ENCODE peak calls at places on chromosomes 3 and 15, in ten cellular contexts. One of them, this sample, is unnamed.

GRCh38 chr3:192831111-192831644 is 86.5 kb downstream of the MB21D2 start:
- DNase-seq in lung: no peak
- DNase-seq in fibroblast of lung: peak; percentile 91
- DNase-seq in MM.1S: no peak
- DNase-seq in kidney: no peak
- DNase-seq in fibroblast of mammary gland: peak; percentile 98
- DNase-seq in PC-3: peak; percentile 56
- DNase-seq in hepatocyte: no peak
- DNase-seq in mammary epithelial cell: peak; percentile 60
- DNase-seq in choroid plexus epithelial cell: peak; percentile 89
- DNase-seq in this sample: peak; percentile 86

GRCh38 chr3:101377209-101377608 is 56.8 kb upstream of the IMPG2 start:
- DNase-seq in lung: no peak
- DNase-seq in fibroblast of lung: no peak
- DNase-seq in MM.1S: no peak
- DNase-seq in kidney: no peak
- DNase-seq in fibroblast of mammary gland: no peak
- DNase-seq in PC-3: no peak
- DNase-seq in hepatocyte: no peak
- DNase-seq in mammary epithelial cell: no peak
- DNase-seq in choroid plexus epithelial cell: no peak
- DNase-seq in this sample: peak; percentile 6

GRCh38 chr3:132535575-132536441 is 61.3 kb upstream of the ACKR4 start:
- DNase-seq in lung: peak; percentile 59
- DNase-seq in fibroblast of lung: peak; percentile 92
- DNase-seq in MM.1S: peak; percentile 80
- DNase-seq in kidney: no peak
- DNase-seq in fibroblast of mammary gland: peak; percentile 92
- DNase-seq in PC-3: peak; percentile 71
- DNase-seq in hepatocyte: peak; percentile 85
- DNase-seq in mammary epithelial cell: peak; percentile 50
- DNase-seq in choroid plexus epithelial cell: peak; percentile 95
- DNase-seq in this sample: peak; percentile 86

GRCh38 chr15:59491062-59491461 is 53.1 kb downstream of the FAM81A start:
- DNase-seq in lung: no peak
- DNase-seq in fibroblast of lung: no peak
- DNase-seq in MM.1S: no peak
- DNase-seq in kidney: no peak
- DNase-seq in fibroblast of mammary gland: no peak
- DNase-seq in PC-3: no peak
- DNase-seq in hepatocyte: no peak
- DNase-seq in mammary epithelial cell: no peak
- DNase-seq in choroid plexus epithelial cell: no peak
- DNase-seq in this sample: no peak

GRCh38 chr15:36996538-36997181 is 103.7 kb downstream of the MEIS2 start:
- DNase-seq in lung: no peak
- DNase-seq in fibroblast of lung: no peak
- DNase-seq in MM.1S: no peak
- DNase-seq in kidney: no peak
- DNase-seq in fibroblast of mammary gland: no peak
- DNase-seq in PC-3: no peak
- DNase-seq in hepatocyte: no peak
- DNase-seq in mammary epithelial cell: no peak
- DNase-seq in choroid plexus epithelial cell: no peak
- DNase-seq in this sample: no peak

GRCh38 chr3:169660709-169661566 is 2.6 kb downstream of the MECOM start:
- DNase-seq in lung: no peak
- DNase-seq in fibroblast of lung: peak; percentile 78
- DNase-seq in MM.1S: peak; percentile 67
- DNase-seq in kidney: no peak
- DNase-seq in fibroblast of mammary gland: no peak
- DNase-seq in PC-3: no peak
- DNase-seq in hepatocyte: peak; percentile 30
- DNase-seq in mammary epithelial cell: no peak
- DNase-seq in choroid plexus epithelial cell: peak; percentile 48
- DNase-seq in this sample: no peak

GRCh38 chr15:77037475-77038209 is 33.3 kb downstream of the TSPAN3 start:
- DNase-seq in lung: no peak
- DNase-seq in fibroblast of lung: no peak
- DNase-seq in MM.1S: no peak
- DNase-seq in kidney: peak; percentile 72
- DNase-seq in fibroblast of mammary gland: no peak
- DNase-seq in PC-3: no peak
- DNase-seq in hepatocyte: no peak
- DNase-seq in mammary epithelial cell: no peak
- DNase-seq in choroid plexus epithelial cell: no peak
- DNase-seq in this sample: no peak

GRCh38 chr3:89098964-89099585 is 8.3 kb upstream of the EPHA3 start:
- DNase-seq in lung: peak; percentile 41
- DNase-seq in fibroblast of lung: peak; percentile 72
- DNase-seq in MM.1S: peak; percentile 70
- DNase-seq in kidney: peak; percentile 30
- DNase-seq in fibroblast of mammary gland: peak; percentile 54
- DNase-seq in PC-3: peak; percentile 79
- DNase-seq in hepatocyte: peak; percentile 67
- DNase-seq in mammary epithelial cell: peak; percentile 46
- DNase-seq in choroid plexus epithelial cell: peak; percentile 84
- DNase-seq in this sample: peak; percentile 51

GRCh38 chr3:36381311-36381956 is 1.1 kb downstream of the STAC start:
- DNase-seq in lung: no peak
- DNase-seq in fibroblast of lung: no peak
- DNase-seq in MM.1S: no peak
- DNase-seq in kidney: no peak
- DNase-seq in fibroblast of mammary gland: no peak
- DNase-seq in PC-3: no peak
- DNase-seq in hepatocyte: no peak
- DNase-seq in mammary epithelial cell: no peak
- DNase-seq in choroid plexus epithelial cell: no peak
- DNase-seq in this sample: no peak
- H3K4me3 ChIP-seq in lung: no peak overlapping the region
- H3K4me3 ChIP-seq in fibroblast of lung: peak overlapping the region; percentile 63
- H3K4me3 ChIP-seq in MM.1S: peak overlapping the region; percentile 74
- H3K4me3 ChIP-seq in kidney: peak overlapping the region; percentile 75
- H3K4me3 ChIP-seq in fibroblast of mammary gland: peak overlapping the region; percentile 53
- H3K4me3 ChIP-seq in PC-3: peak overlapping the region; percentile 74
- H3K4me3 ChIP-seq in hepatocyte: no peak overlapping the region
- H3K4me3 ChIP-seq in mammary epithelial cell: peak overlapping the region; percentile 81
- H3K4me3 ChIP-seq in choroid plexus epithelial cell: no peak overlapping the region
- H3K4me3 ChIP-seq in this sample: peak overlapping the region; percentile 75

GRCh38 chr3:98800401-98800800 is 37.3 kb downstream of the ST3GAL6 start:
- DNase-seq in lung: no peak
- DNase-seq in fibroblast of lung: no peak
- DNase-seq in MM.1S: no peak
- DNase-seq in kidney: no peak
- DNase-seq in fibroblast of mammary gland: no peak
- DNase-seq in PC-3: no peak
- DNase-seq in hepatocyte: no peak
- DNase-seq in mammary epithelial cell: no peak
- DNase-seq in choroid plexus epithelial cell: no peak
- DNase-seq in this sample: no peak

GRCh38 chr3:98799479-98799878 is 36.3 kb downstream of the ST3GAL6 start:
- DNase-seq in lung: no peak
- DNase-seq in fibroblast of lung: no peak
- DNase-seq in MM.1S: no peak
- DNase-seq in kidney: no peak
- DNase-seq in fibroblast of mammary gland: no peak
- DNase-seq in PC-3: no peak
- DNase-seq in hepatocyte: no peak
- DNase-seq in mammary epithelial cell: no peak
- DNase-seq in choroid plexus epithelial cell: no peak
- DNase-seq in this sample: no peak

GRCh38 chr3:98797905-98798304 is 34.8 kb downstream of the ST3GAL6 start:
- DNase-seq in lung: no peak
- DNase-seq in fibroblast of lung: no peak
- DNase-seq in MM.1S: no peak
- DNase-seq in kidney: no peak
- DNase-seq in fibroblast of mammary gland: no peak
- DNase-seq in PC-3: no peak
- DNase-seq in hepatocyte: no peak
- DNase-seq in mammary epithelial cell: no peak
- DNase-seq in choroid plexus epithelial cell: no peak
- DNase-seq in this sample: no peak

GRCh38 chr3:98801042-98801747 is 38.1 kb downstream of the ST3GAL6 start:
- DNase-seq in lung: no peak
- DNase-seq in fibroblast of lung: no peak
- DNase-seq in MM.1S: no peak
- DNase-seq in kidney: no peak
- DNase-seq in fibroblast of mammary gland: no peak
- DNase-seq in PC-3: no peak
- DNase-seq in hepatocyte: no peak
- DNase-seq in mammary epithelial cell: no peak
- DNase-seq in choroid plexus epithelial cell: no peak
- DNase-seq in this sample: no peak

DNA sequence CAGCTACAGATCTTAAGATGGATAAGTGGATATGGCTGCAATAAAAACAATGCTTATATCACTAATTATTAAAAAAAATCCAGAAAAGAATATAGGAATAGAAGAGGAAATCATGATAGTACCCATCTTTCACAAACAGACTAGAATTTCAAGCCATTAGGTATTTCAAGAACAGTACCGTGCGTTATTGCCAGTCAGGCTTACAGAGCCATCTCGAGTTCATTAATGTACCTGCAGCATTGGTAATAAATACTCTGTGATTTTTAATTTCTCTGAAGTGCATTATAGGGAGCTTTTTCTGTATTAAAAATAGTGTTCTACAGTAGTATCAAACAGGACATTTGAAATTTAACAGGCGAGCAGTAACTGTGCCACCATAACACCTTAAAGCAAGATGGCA is 35.7 kb downstream of the ST3GAL6 start:
- DNase-seq in lung: no peak
- DNase-seq in fibroblast of lung: no peak
- DNase-seq in MM.1S: no peak
- DNase-seq in kidney: no peak
- DNase-seq in fibroblast of mammary gland: no peak
- DNase-seq in PC-3: no peak
- DNase-seq in hepatocyte: no peak
- DNase-seq in mammary epithelial cell: no peak
- DNase-seq in choroid plexus epithelial cell: no peak
- DNase-seq in this sample: no peak
- TF ChIP-seq CTCF in lung: no peak
- TF ChIP-seq CTCF in fibroblast of lung: no peak
- TF ChIP-seq CTCF in MM.1S: peak; percentile 19
- TF ChIP-seq CTCF in kidney: peak; percentile 7
- TF ChIP-seq CTCF in fibroblast of mammary gland: no peak
- TF ChIP-seq CTCF in PC-3: no peak
- TF ChIP-seq CTCF in hepatocyte: peak; percentile 10
- TF ChIP-seq CTCF in mammary epithelial cell: no peak
- TF ChIP-seq CTCF in choroid plexus epithelial cell: no peak
- TF ChIP-seq CTCF in this sample: no peak

GRCh38 chr3:71358243-71358642 is 225.3 kb downstream of the FOXP1 start:
- DNase-seq in lung: no peak
- DNase-seq in fibroblast of lung: no peak
- DNase-seq in MM.1S: no peak
- DNase-seq in kidney: no peak
- DNase-seq in fibroblast of mammary gland: no peak
- DNase-seq in PC-3: no peak
- DNase-seq in hepatocyte: no peak
- DNase-seq in mammary epithelial cell: no peak
- DNase-seq in choroid plexus epithelial cell: no peak
- DNase-seq in this sample: no peak

GRCh38 chr3:71360694-71361093 is 222.8 kb downstream of the FOXP1 start:
- DNase-seq in lung: no peak
- DNase-seq in fibroblast of lung: no peak
- DNase-seq in MM.1S: no peak
- DNase-seq in kidney: no peak
- DNase-seq in fibroblast of mammary gland: no peak
- DNase-seq in PC-3: no peak
- DNase-seq in hepatocyte: no peak
- DNase-seq in mammary epithelial cell: no peak
- DNase-seq in choroid plexus epithelial cell: no peak
- DNase-seq in this sample: no peak

GRCh38 chr3:71361346-71361745 is 222.2 kb downstream of the FOXP1 start:
- DNase-seq in lung: no peak
- DNase-seq in fibroblast of lung: no peak
- DNase-seq in MM.1S: no peak
- DNase-seq in kidney: no peak
- DNase-seq in fibroblast of mammary gland: no peak
- DNase-seq in PC-3: no peak
- DNase-seq in hepatocyte: peak; percentile 13
- DNase-seq in mammary epithelial cell: no peak
- DNase-seq in choroid plexus epithelial cell: no peak
- DNase-seq in this sample: no peak

GRCh38 chr3:71356272-71356671 is 227.3 kb downstream of the FOXP1 start:
- DNase-seq in lung: no peak
- DNase-seq in fibroblast of lung: no peak
- DNase-seq in MM.1S: no peak
- DNase-seq in kidney: no peak
- DNase-seq in fibroblast of mammary gland: no peak
- DNase-seq in PC-3: no peak
- DNase-seq in hepatocyte: peak; percentile 37
- DNase-seq in mammary epithelial cell: no peak
- DNase-seq in choroid plexus epithelial cell: no peak
- DNase-seq in this sample: no peak

DNA sequence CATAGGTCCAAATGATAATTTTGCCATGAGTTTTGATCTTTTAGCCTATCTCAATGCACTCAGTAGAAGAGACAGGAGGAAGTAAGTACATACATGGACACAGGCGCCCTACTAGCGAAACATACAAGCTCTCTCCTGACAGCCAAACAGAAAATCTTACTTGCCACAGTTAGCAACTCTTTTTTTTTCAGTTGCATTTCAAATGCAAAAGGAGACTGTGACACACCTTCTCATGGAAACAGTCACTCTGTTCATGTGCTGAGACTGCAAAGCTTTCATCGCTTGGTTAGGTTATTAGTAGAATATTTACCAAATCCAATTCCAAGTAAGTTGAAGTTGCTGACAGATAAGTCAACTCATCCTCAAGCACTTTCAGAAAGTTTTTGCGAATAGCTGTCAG is 223.4 kb downstream of the FOXP1 start:
- DNase-seq in lung: no peak
- DNase-seq in fibroblast of lung: no peak
- DNase-seq in MM.1S: no peak
- DNase-seq in kidney: no peak
- DNase-seq in fibroblast of mammary gland: no peak
- DNase-seq in PC-3: no peak
- DNase-seq in hepatocyte: no peak
- DNase-seq in mammary epithelial cell: no peak
- DNase-seq in choroid plexus epithelial cell: no peak
- DNase-seq in this sample: no peak
- H3K4me3 ChIP-seq in lung: no peak overlapping the region
- H3K4me3 ChIP-seq in fibroblast of lung: no peak overlapping the region
- H3K4me3 ChIP-seq in MM.1S: no peak overlapping the region
- H3K4me3 ChIP-seq in kidney: peak overlapping the region; percentile 45
- H3K4me3 ChIP-seq in fibroblast of mammary gland: no peak overlapping the region
- H3K4me3 ChIP-seq in PC-3: no peak overlapping the region
- H3K4me3 ChIP-seq in hepatocyte: no peak overlapping the region
- H3K4me3 ChIP-seq in mammary epithelial cell: no peak overlapping the region
- H3K4me3 ChIP-seq in choroid plexus epithelial cell: no peak overlapping the region
- H3K4me3 ChIP-seq in this sample: no peak overlapping the region

DNA sequence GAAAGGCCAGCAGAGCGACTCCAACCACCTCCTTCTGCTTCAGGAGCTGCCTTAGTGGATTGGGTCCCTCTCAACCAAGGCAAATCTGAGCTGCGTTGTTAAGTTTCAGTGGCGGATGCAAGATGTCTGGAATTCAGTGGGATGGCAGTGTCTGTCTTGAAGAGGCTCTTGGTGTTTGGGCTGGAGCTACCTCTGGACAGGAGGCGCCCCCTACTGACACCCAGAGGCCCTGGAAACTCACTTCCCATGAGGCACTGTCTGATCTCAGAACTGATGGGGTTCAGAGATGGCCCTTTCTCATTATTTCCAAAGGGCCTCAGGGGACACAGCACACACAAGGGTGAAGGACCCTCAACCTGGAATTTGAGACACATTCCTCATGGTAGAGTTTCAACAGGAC is 6.0 kb upstream of the SLC28A1 start:
- DNase-seq in lung: peak; percentile 66
- DNase-seq in fibroblast of lung: peak; percentile 59
- DNase-seq in MM.1S: peak; percentile 43
- DNase-seq in kidney: no peak
- DNase-seq in fibroblast of mammary gland: peak; percentile 55
- DNase-seq in PC-3: peak; percentile 56
- DNase-seq in hepatocyte: peak; percentile 71
- DNase-seq in mammary epithelial cell: peak; percentile 58
- DNase-seq in choroid plexus epithelial cell: peak; percentile 78
- DNase-seq in this sample: peak; percentile 28
- TF ChIP-seq CTCF in lung: peak; percentile 59
- TF ChIP-seq CTCF in fibroblast of lung: peak; percentile 61
- TF ChIP-seq CTCF in MM.1S: peak; percentile 66
- TF ChIP-seq CTCF in kidney: peak; percentile 66
- TF ChIP-seq CTCF in fibroblast of mammary gland: peak; percentile 63
- TF ChIP-seq CTCF in PC-3: peak; percentile 70
- TF ChIP-seq CTCF in hepatocyte: peak; percentile 59
- TF ChIP-seq CTCF in mammary epithelial cell: peak; percentile 66
- TF ChIP-seq CTCF in choroid plexus epithelial cell: peak; percentile 84
- TF ChIP-seq CTCF in this sample: peak; percentile 79

This sample was measured in brain microvascular endothelial cell.